ENCODE peak calls at places on chromosomes 1 and 21, in ten cellular contexts. U is mammary epithelial cell, Q is adrenal gland, H is RWPE2, G is colonic mucosa, L is kidney, Y is astrocyte of the cerebellum, S is astrocyte of the spinal cord, Z is BJ, E is left ventricle myocardium inferior. T is an unnamed sample.

GRCh38 chr1:224733021-224733911 is 117.1 kb downstream of the CNIH3 start:
- DNase-seq in U (peak), Q (no peak), H (no peak), G (no peak), L (no peak), Y (no peak), S (no peak), Z (no peak), E (peak), T (no peak)

GRCh38 chr1:204873176-204873575 is 2.5 kb downstream of the NFASC start:
- DNase-seq in U (no peak), Q (no peak), H (no peak), G (no peak), L (no peak), Y (no peak), S (no peak), Z (no peak), E (no peak), T (no peak)

GRCh38 chr1:8465692-8466091 is 147.8 kb downstream of the SLC45A1 start:
- DNase-seq in U (no peak), Q (no peak), H (no peak), G (peak), L (no peak), Y (no peak), S (no peak), Z (no peak), E (no peak), T (no peak)

GRCh38 chr1:3654549-3655281 is 2.4 kb downstream of the TP73 start:
- DNase-seq in U (no peak), Q (no peak), H (no peak), G (no peak), L (peak), Y (no peak), S (no peak), Z (no peak), E (peak), T (no peak)

GRCh38 chr1:28526886-28527285 is 21.0 kb downstream of the RCC1 start:
- DNase-seq in U (peak), Q (no peak), H (no peak), G (no peak), L (peak), Y (no peak), S (no peak), Z (no peak), E (no peak), T (no peak)

GRCh38 chr1:19054216-19054615 is 97.7 kb upstream of the IFFO2 start:
- DNase-seq in U (no peak), Q (no peak), H (no peak), G (no peak), L (no peak), Y (no peak), S (no peak), Z (no peak), E (no peak), T (no peak)

GRCh38 chr1:205963352-205963751 is 20.1 kb upstream of the SLC26A9 start:
- DNase-seq in U (peak), Q (no peak), H (no peak), G (no peak), L (peak), Y (no peak), S (peak), Z (peak), E (no peak), T (no peak)

GRCh38 chr1:64451449-64451848 is 18.5 kb upstream of the CACHD1 start:
- DNase-seq in U (no peak), Q (no peak), H (no peak), G (no peak), L (no peak), Y (no peak), S (no peak), Z (no peak), E (no peak), T (no peak)

GRCh38 chr1:68293609-68294353 is 61.5 kb upstream of the WLS start:
- DNase-seq in U (no peak), Q (no peak), H (no peak), G (no peak), L (no peak), Y (peak), S (peak), Z (no peak), E (peak), T (no peak)

GRCh38 chr1:204073837-204074273 is 940 bp downstream of the SOX13 start:
- DNase-seq in U (peak), Q (no peak), H (no peak), G (no peak), L (peak), Y (no peak), S (no peak), Z (no peak), E (no peak), T (no peak)

GRCh38 chr1:66521736-66522365 is 12.1 kb upstream of the SGIP1 start:
- DNase-seq in U (peak), Q (no peak), H (no peak), G (no peak), L (no peak), Y (peak), S (peak), Z (peak), E (no peak), T (no peak)

GRCh38 chr1:98104285-98104684 is 183.5 kb upstream of the DPYD start:
- DNase-seq in U (no peak), Q (no peak), H (no peak), G (no peak), L (no peak), Y (peak), S (peak), Z (peak), E (no peak), T (no peak)

GRCh38 chr1:75136158-75136815 is 2.1 kb downstream of the LHX8 start:
- DNase-seq in U (no peak), Q (no peak), H (no peak), G (no peak), L (no peak), Y (no peak), S (no peak), Z (no peak), E (no peak), T (no peak)

GRCh38 chr1:33131191-33131590 is 50.2 kb downstream of the AZIN2 start:
- DNase-seq in U (no peak), Q (peak), H (no peak), G (no peak), L (no peak), Y (no peak), S (no peak), Z (no peak), E (no peak), T (no peak)

GRCh38 chr1:24713176-24713575 is 32.1 kb upstream of the CLIC4 start:
- DNase-seq in U (no peak), Q (no peak), H (no peak), G (no peak), L (no peak), Y (no peak), S (no peak), Z (no peak), E (no peak), T (no peak)

GRCh38 chr1:46180082-46180616 is 3.9 kb upstream of the P3R3URF start:
- DNase-seq in U (peak), Q (no peak), H (peak), G (peak), L (peak), Y (no peak), S (peak), Z (no peak), E (no peak), T (peak)

GRCh38 chr1:11245904-11246726 is 16.2 kb downstream of the MTOR start:
- DNase-seq in U (no peak), Q (no peak), H (no peak), G (no peak), L (no peak), Y (no peak), S (no peak), Z (no peak), E (no peak), T (no peak)

GRCh38 chr1:12572506-12572905 is 45.5 kb downstream of the DHRS3 start:
- DNase-seq in U (peak), Q (no peak), H (no peak), G (no peak), L (no peak), Y (no peak), S (no peak), Z (no peak), E (no peak), T (no peak)

GRCh38 chr1:40313329-40313957 is 3.6 kb downstream of the COL9A2 start:
- DNase-seq in U (no peak), Q (no peak), H (no peak), G (no peak), L (no peak), Y (no peak), S (no peak), Z (no peak), E (no peak), T (no peak)

GRCh38 chr1:179091691-179092165 is 9.9 kb downstream of the TOR3A start:
- DNase-seq in U (peak), Q (peak), H (no peak), G (no peak), L (peak), Y (no peak), S (no peak), Z (no peak), E (peak), T (peak)

GRCh38 chr1:67273591-67273990 is 34.1 kb upstream of the IL12RB2 start:
- DNase-seq in U (no peak), Q (no peak), H (no peak), G (no peak), L (no peak), Y (no peak), S (no peak), Z (no peak), E (no peak), T (no peak)

GRCh38 chr1:44288883-44289282 is 66.2 kb downstream of the ERI3 start:
- DNase-seq in U (no peak), Q (no peak), H (no peak), G (peak), L (no peak), Y (no peak), S (no peak), Z (no peak), E (no peak), T (no peak)

GRCh38 chr1:210448293-210448892 is 119.7 kb downstream of the HHAT start:
- DNase-seq in U (peak), Q (peak), H (no peak), G (no peak), L (no peak), Y (peak), S (peak), Z (no peak), E (no peak), T (no peak)

GRCh38 chr1:194055545-194055944 is 869.1 kb upstream of the B3GALT2 start:
- DNase-seq in U (no peak), Q (no peak), H (no peak), G (no peak), L (no peak), Y (no peak), S (no peak), Z (no peak), E (no peak), T (no peak)

GRCh38 chr1:109277434-109278204 is 5.3 kb downstream of the PSRC1 start:
- DNase-seq in U (peak), Q (peak), H (peak), G (peak), L (peak), Y (no peak), S (peak), Z (no peak), E (peak), T (peak)

GRCh38 chr1:182622795-182623528 is 18.8 kb upstream of the RGS16 start:
- DNase-seq in U (no peak), Q (no peak), H (no peak), G (no peak), L (no peak), Y (no peak), S (no peak), Z (no peak), E (no peak), T (no peak)

GRCh38 chr1:86069757-86070145 is 86.8 kb downstream of the COL24A1 start:
- DNase-seq in U (peak), Q (no peak), H (no peak), G (no peak), L (no peak), Y (peak), S (peak), Z (no peak), E (no peak), T (no peak)

GRCh38 chr21:35559128-35559831 is 501.0 kb downstream of the SETD4 start:
- DNase-seq in U (peak), Q (peak), H (no peak), G (no peak), L (no peak), Y (peak), S (peak), Z (peak), E (no peak), T (no peak)

GRCh38 chr1:1021010-1021845 is 1.3 kb downstream of the AGRN start:
- DNase-seq in U (peak), Q (peak), H (no peak), G (peak), L (peak), Y (no peak), S (peak), Z (no peak), E (peak), T (peak)
- H3K4me3 ChIP-seq in U (peak), Q (no peak), H (peak), G (peak), L (peak), Y (peak), S (peak), Z (peak), E (peak), T (peak)

DNA sequence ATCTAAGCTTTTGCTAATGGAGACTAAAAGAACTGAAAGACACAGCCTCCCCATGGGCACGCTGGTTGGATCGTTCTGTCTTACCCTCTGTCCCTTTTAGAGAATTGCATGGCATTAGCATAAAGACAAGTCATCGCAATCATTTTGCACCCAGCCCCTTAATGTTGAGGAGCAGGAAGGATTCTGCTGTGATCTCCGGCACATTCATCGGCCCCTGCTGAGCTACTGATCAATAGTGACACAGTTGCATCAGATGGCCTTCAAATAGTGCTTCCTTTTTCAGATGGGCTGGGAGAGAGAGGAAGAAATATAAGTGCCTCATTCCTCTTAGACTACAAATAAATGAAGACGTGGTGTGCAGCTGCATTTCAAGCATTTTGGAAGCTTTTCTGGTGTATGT is 75.4 kb downstream of the NOS1AP start:
- DNase-seq in U (no peak), Q (no peak), H (no peak), G (no peak), L (no peak), Y (no peak), S (no peak), Z (no peak), E (no peak), T (no peak)
- H3K4me3 ChIP-seq in U (no peak), Q (no peak), H (no peak), G (no peak), L (no peak), Y (no peak), S (no peak), Z (no peak), E (no peak), T (no peak)

GRCh38 chr1:51515982-51516638 is 3.0 kb downstream of the EPS15 start:
- DNase-seq in U (no peak), Q (no peak), H (no peak), G (no peak), L (no peak), Y (no peak), S (no peak), Z (no peak), E (no peak), T (no peak)

GRCh38 chr1:51512611-51513010 is 6.5 kb downstream of the EPS15 start:
- DNase-seq in U (no peak), Q (no peak), H (no peak), G (no peak), L (no peak), Y (no peak), S (no peak), Z (no peak), E (no peak), T (no peak)

GRCh38 chr1:51515312-51515960 is 3.6 kb downstream of the EPS15 start:
- DNase-seq in U (no peak), Q (no peak), H (no peak), G (no peak), L (no peak), Y (no peak), S (no peak), Z (no peak), E (no peak), T (no peak)

GRCh38 chr1:51516639-51517158 is 2.4 kb downstream of the EPS15 start:
- DNase-seq in U (no peak), Q (no peak), H (no peak), G (no peak), L (no peak), Y (no peak), S (no peak), Z (no peak), E (no peak), T (no peak)

DNA sequence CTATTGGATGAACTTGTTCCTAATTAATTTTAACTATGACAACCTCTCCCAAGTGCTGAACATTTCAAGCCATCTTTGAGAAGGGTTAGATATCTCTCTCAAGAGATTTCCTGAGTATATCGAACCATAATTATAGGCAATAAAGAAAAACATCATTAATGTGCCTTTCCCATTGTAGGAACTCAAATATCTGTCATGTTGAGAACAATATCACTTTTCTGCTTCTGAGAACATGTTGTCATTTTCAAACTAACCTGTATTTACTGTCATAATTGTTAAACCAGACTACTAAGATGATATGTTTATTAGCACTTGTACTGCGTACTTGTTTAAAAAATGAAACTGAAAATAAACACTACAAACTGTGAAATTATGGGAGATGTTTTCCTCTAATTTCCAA is 4.3 kb downstream of the EPS15 start:
- DNase-seq in U (no peak), Q (no peak), H (no peak), G (no peak), L (no peak), Y (no peak), S (no peak), Z (no peak), E (no peak), T (no peak)
- H3K4me3 ChIP-seq in U (no peak), Q (no peak), H (peak), G (no peak), L (peak), Y (no peak), S (no peak), Z (no peak), E (peak), T (peak)

DNA sequence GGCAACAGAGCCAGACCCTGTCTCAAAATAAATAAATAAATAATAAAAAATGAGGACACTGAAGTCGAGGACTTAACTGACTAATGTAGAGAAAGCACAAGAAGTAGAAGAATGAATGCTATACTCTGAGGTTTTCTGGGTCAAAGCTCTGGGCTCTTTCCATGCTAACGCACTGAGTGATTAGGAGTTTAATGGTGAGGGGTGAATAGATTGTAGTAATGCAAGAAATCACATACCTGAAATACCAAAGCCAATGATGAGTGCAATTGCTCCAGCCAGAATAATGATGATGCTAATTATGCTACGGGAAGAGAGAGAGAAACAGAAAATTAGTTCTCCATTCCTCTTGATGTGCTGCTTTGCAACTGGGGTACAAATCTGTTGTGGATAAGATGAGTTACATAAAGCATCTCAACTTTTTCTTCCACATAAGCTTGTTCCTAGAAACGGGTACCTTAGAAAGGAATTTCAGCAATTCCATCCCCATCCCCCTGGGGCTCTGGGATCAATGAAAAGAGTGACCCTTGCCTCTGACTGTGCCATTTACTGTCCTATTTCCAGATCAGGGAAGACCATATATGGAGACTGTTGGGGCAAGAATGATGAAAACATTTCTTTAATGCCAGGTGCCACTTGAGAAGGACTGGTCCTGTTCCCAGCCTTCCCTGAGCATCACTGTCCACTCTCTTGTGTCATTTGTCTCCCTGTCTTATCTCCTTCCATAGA is 40.7 kb downstream of the VTCN1 start:
- DNase-seq in U (no peak), Q (no peak), H (no peak), G (no peak), L (no peak), Y (no peak), S (no peak), Z (no peak), E (no peak), T (no peak)
- H3K4me3 ChIP-seq in U (no peak), Q (no peak), H (no peak), G (no peak), L (no peak), Y (no peak), S (no peak), Z (no peak), E (no peak), T (no peak)

GRCh38 chr1:217897121-217897520 is 266.0 kb downstream of the SPATA17 start:
- DNase-seq in U (no peak), Q (no peak), H (no peak), G (no peak), L (no peak), Y (peak), S (no peak), Z (no peak), E (no peak), T (no peak)
- H3K4me3 ChIP-seq in U (no peak), Q (no peak), H (no peak), G (no peak), L (no peak), Y (no peak), S (no peak), Z (no peak), E (no peak), T (no peak)

DNA sequence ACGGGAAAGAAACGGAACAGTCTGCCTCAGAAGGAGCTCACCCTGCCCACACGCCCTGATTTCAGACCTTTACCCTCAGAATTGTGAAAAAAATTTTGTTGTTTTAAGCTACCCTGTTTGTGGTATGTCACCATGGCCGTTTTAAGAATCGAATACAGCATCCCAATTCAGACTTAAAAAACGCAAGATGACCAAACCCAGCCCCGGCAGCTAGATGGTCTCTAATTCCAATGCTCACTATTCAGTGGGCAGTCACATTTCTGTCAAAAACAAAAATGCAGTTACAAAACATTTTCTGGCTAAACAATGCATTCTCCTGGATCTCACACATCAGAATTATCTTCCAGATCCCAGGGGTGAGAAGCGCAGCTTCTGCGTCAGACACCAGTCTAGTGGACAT is 527.5 kb downstream of the SMYD3 start:
- DNase-seq in U (no peak), Q (no peak), H (no peak), G (no peak), L (no peak), Y (no peak), S (no peak), Z (no peak), E (no peak), T (no peak)
- H3K4me3 ChIP-seq in U (no peak), Q (no peak), H (no peak), G (no peak), L (no peak), Y (no peak), S (no peak), Z (no peak), E (no peak), T (no peak)